ENCODE peak calls at places on chromosome 6, in five cellular contexts. G is activated CD8-positive, alpha-beta T cell treated with anti-CD3 and anti-CD28 coated beads for 36 hours; U is activated T-cell treated with anti-CD3 and anti-CD28 coated beads, Interleukin-2, amount 50 U/mL, for 72 hours; P is tibial artery; E is HFF-Myc. Q is an unnamed sample.

GRCh38 chr6:40536442-40536841 is 50.7 kb downstream of the LRFN2 start:
- DNase-seq in G (no peak), U (no peak), P (no peak), E (no peak), Q (no peak)

GRCh38 chr6:11143394-11144371 is 32.2 kb upstream of the ERVFRD-1 start:
- DNase-seq in E (peak), P (peak), U (peak), G (peak), Q (peak)

GRCh38 chr6:71288228-71289038 is at the start of gene OGFRL1:
- DNase-seq in P (peak), E (no peak), G (peak), U (peak), Q (no peak)

GRCh38 chr6:130307752-130308361 is 58.0 kb upstream of the TMEM200A start:
- DNase-seq in G (no peak), U (no peak), P (no peak), E (peak), Q (peak)

GRCh38 chr6:54801669-54802068 is 44.9 kb upstream of the FAM83B start:
- DNase-seq in P (no peak), U (no peak), E (peak), G (no peak), Q (peak)

GRCh38 chr6:146113055-146113623 is 84.3 kb downstream of the GRM1 start:
- DNase-seq in E (no peak), G (no peak), U (no peak), P (no peak), Q (no peak)

GRCh38 chr6:6006428-6007310 is at the start of gene NRN1:
- DNase-seq in P (no peak), U (no peak), E (no peak), G (peak), Q (no peak)

GRCh38 chr6:129267028-129267427 is 384.1 kb downstream of the LAMA2 start:
- DNase-seq in E (no peak), G (no peak), U (no peak), P (no peak), Q (no peak)

GRCh38 chr6:4640139-4640538 is 136.1 kb upstream of the CDYL start:
- DNase-seq in P (no peak), E (no peak), U (no peak), G (no peak), Q (no peak)

GRCh38 chr6:40477246-40478126 is 109.7 kb downstream of the LRFN2 start:
- DNase-seq in G (peak), U (peak), P (no peak), E (no peak), Q (no peak)

GRCh38 chr6:97322811-97323210 is 39.8 kb upstream of the MMS22L start:
- DNase-seq in P (no peak), G (no peak), E (no peak), U (no peak), Q (peak)

Q was measured in BJ.